ENCODE peak calls at places on chromosomes 12 and 14, in seven cellular contexts. N is cardiac muscle cell, E is IMR-90, I is ovary, M is keratinocyte, H is neuronal stem cell, F is upper lobe of right lung. T is an unnamed sample. For H3K27me3, the result is how much of the 10 kb centered on the place peaks cover.

GRCh38 chr14:102795060-102795925 is 18.0 kb downstream of the TRAF3 start:
- DNase-seq in I (peak), F (no peak), H (no peak), M (peak), E (peak), N (peak), T (peak)

GRCh38 chr14:75906680-75907280 is 75.0 kb downstream of the TGFB3 start:
- DNase-seq in E (peak), H (peak), N (peak), F (no peak), I (peak), M (no peak), T (no peak)

GRCh38 chr14:75005357-75005756 is 2.6 kb downstream of the EIF2B2 start:
- DNase-seq in I (no peak), N (no peak), F (no peak), M (no peak), H (no peak), E (no peak), T (no peak)

GRCh38 chr14:95359974-95360826 is 40.5 kb upstream of the CLMN start:
- DNase-seq in I (no peak), M (no peak), N (peak), H (peak), E (no peak), F (no peak), T (peak)

GRCh38 chr14:54312166-54312801 is 84.5 kb upstream of the CDKN3 start:
- DNase-seq in E (peak), N (peak), M (peak), F (no peak), I (no peak), H (no peak), T (no peak)

GRCh38 chr12:95134085-95134484 is 60.7 kb upstream of the NR2C1 start:
- DNase-seq in H (no peak), E (no peak), N (no peak), I (no peak), M (no peak), F (no peak), T (no peak)

GRCh38 chr12:101277443-101277842 is 2.5 kb upstream of the UTP20 start:
- DNase-seq in H (no peak), F (no peak), N (no peak), I (no peak), E (no peak), M (no peak), T (no peak)

GRCh38 chr12:22658214-22658613 is 33.2 kb downstream of the ETNK1 start:
- DNase-seq in F (no peak), N (peak), I (no peak), M (peak), H (no peak), E (peak), T (no peak)

GRCh38 chr12:19783547-19784444 is 344.5 kb downstream of the AEBP2 start:
- DNase-seq in I (no peak), E (no peak), H (no peak), N (no peak), M (no peak), F (no peak), T (peak)

GRCh38 chr14:94386085-94387031 is 2.0 kb downstream of the SERPINA1 start:
- DNase-seq in N (no peak), F (no peak), M (no peak), H (no peak), I (no peak), E (no peak), T (no peak)

GRCh38 chr14:76908834-76909233 is 82.6 kb downstream of the LRRC74A start:
- DNase-seq in N (no peak), I (no peak), E (no peak), F (no peak), H (no peak), M (no peak), T (no peak)

GRCh38 chr12:83074495-83074894 is 387.8 kb downstream of the TMTC2 start:
- DNase-seq in M (no peak), N (no peak), H (no peak), E (no peak), I (no peak), F (no peak), T (no peak)

GRCh38 chr12:15173142-15173541 is 48.1 kb downstream of the RERG start:
- DNase-seq in N (no peak), H (no peak), M (no peak), I (no peak), F (no peak), E (no peak), T (no peak)

GRCh38 chr12:98402081-98402480 is 113.3 kb upstream of the TMPO start:
- DNase-seq in I (no peak), H (no peak), N (no peak), E (peak), M (no peak), F (no peak), T (no peak)

GRCh38 chr14:31080060-31080459 is 53.9 kb upstream of the STRN3 start:
- DNase-seq in H (no peak), I (no peak), M (no peak), F (no peak), E (peak), N (no peak), T (no peak)

GRCh38 chr12:82058197-82058596 is 299.0 kb upstream of the PPFIA2 start:
- DNase-seq in I (no peak), M (no peak), E (no peak), H (no peak), F (no peak), N (no peak), T (no peak)

GRCh38 chr14:78135450-78135891 is 34.7 kb upstream of the NRXN3 start:
- DNase-seq in N (no peak), F (no peak), M (peak), E (no peak), H (no peak), I (no peak), T (no peak)

GRCh38 chr14:60651936-60652673 is 2.8 kb upstream of the SIX1 start:
- DNase-seq in M (no peak), I (no peak), H (peak), F (no peak), N (no peak), E (peak), T (no peak)

GRCh38 chr12:57433370-57433769 is 1.2 kb upstream of the INHBC start:
- DNase-seq in I (no peak), E (no peak), N (no peak), M (no peak), H (no peak), F (no peak), T (no peak)

GRCh38 chr12:112971248-112971647 is 7.1 kb upstream of the OAS2 start:
- DNase-seq in I (no peak), H (no peak), M (no peak), E (peak), F (no peak), N (peak), T (no peak)

GRCh38 chr14:55221968-55222367 is 30.6 kb upstream of the DLGAP5 start:
- DNase-seq in E (no peak), I (no peak), H (no peak), N (no peak), F (no peak), M (no peak), T (no peak)

GRCh38 chr12:52191841-52192791 is at the start of gene KRT80:
- DNase-seq in H (no peak), E (peak), I (peak), M (peak), F (peak), N (peak), T (peak)

GRCh38 chr14:98350213-98350612 is 921.8 kb downstream of the BCL11B start:
- DNase-seq in F (no peak), N (no peak), H (no peak), E (no peak), I (no peak), M (no peak), T (no peak)

GRCh38 chr14:89312937-89313336 is 104.1 kb downstream of the FOXN3 start:
- DNase-seq in F (no peak), E (no peak), N (no peak), I (no peak), H (no peak), M (no peak), T (no peak)

GRCh38 chr12:104669057-104669770 is 212.5 kb downstream of the CHST11 start:
- DNase-seq in N (peak), I (no peak), F (peak), M (peak), H (peak), E (no peak), T (peak)

GRCh38 chr14:69941768-69942742 is 62.8 kb downstream of the SMOC1 start:
- DNase-seq in F (no peak), H (no peak), N (no peak), I (no peak), E (no peak), M (no peak), T (no peak)

GRCh38 chr12:9649532-9649940 is 20.0 kb upstream of the CLEC2D start:
- DNase-seq in F (no peak), H (no peak), N (no peak), E (no peak), I (no peak), M (no peak), T (no peak)

GRCh38 chr12:123707466-123707865 is 4.7 kb upstream of the ATP6V0A2 start:
- DNase-seq in E (no peak), I (no peak), F (no peak), N (no peak), H (no peak), M (no peak), T (no peak)

GRCh38 chr14:41201721-41202120 is 405.0 kb upstream of the LRFN5 start:
- DNase-seq in N (peak), F (no peak), H (no peak), M (no peak), E (no peak), I (no peak), T (no peak)

GRCh38 chr14:91879196-91879595 is 11.9 kb upstream of the TC2N start:
- DNase-seq in I (no peak), H (no peak), N (no peak), F (no peak), M (no peak), E (no peak), T (no peak)

GRCh38 chr14:104441275-104442106 is 138.1 kb upstream of the C14orf180 start:
- DNase-seq in N (no peak), H (no peak), F (peak), I (no peak), M (no peak), E (no peak), T (no peak)

GRCh38 chr12:127822743-127823433 is 444.1 kb upstream of the TMEM132C start:
- DNase-seq in H (no peak), I (no peak), F (no peak), N (no peak), E (no peak), M (no peak), T (peak)

GRCh38 chr12:108840605-108841328 is 16.6 kb downstream of the SSH1 start:
- DNase-seq in I (no peak), E (peak), H (no peak), M (no peak), F (no peak), N (no peak), T (no peak)

GRCh38 chr14:102629700-102630365 is 37.4 kb downstream of the RCOR1 start:
- DNase-seq in M (no peak), N (peak), H (no peak), I (no peak), F (no peak), E (peak), T (no peak)

GRCh38 chr12:119229837-119230236 is 51.1 kb downstream of the HSPB8 start:
- DNase-seq in E (peak), F (no peak), N (peak), I (peak), H (peak), M (no peak), T (peak)
- H3K4me3 ChIP-seq in E (peak), F (peak), N (peak), I (no peak), H (no peak), M (no peak), T (peak)

DNA sequence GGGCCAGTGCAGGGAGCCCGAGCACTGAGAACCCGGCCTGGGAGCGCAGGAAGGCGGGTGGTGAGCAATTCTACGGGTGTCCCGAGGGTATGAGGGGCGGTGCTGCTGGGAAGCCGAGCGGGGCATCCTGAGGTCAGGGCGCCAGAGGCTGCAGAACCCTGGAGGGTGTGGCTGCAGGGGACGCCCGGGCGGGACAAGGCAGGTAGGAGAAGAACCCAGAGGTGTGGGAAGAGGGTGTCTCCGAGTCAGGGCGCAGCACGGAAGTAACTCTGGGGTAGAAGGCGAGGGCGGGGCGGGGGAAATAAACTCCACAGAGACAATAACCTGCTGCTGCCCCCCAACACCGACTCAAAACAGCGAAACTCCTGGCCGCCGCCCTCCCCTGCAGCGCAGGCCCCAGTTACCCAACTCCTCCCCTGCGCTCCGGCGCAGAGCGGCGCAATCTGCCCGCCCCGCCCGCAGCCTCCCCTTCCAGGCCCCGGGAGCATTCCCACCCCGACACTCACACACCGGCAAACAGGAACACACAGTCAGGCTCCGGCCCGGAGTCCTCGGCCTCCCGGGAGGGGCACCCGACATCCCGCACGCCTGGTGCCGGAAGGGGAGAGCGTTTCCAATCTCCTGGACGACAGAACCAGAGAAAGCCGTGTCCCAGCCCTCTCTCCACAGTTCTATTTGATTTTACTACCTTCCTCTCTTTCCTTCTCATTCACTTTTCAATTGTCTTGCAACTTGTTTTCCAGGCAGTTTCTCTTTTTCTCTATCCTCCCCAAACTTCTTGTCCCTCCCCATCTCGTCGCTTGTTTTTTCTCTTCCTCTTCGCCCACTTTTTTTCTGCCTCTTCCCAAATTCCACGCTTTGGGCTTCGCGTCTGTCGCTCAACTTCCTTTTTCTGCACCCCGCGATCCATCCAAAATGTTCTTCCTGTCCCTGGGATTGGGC is 2.4 kb downstream of the HRK start:
- DNase-seq in I (no peak), E (no peak), M (no peak), H (no peak), F (no peak), N (peak), T (no peak)
- H3K27me3 ChIP-seq in I (under half), E (half or more), M (under half), H (half or more), F (half or more), N (half or more), T (under half)

GRCh38 chr12:12872139-12872933 is 19.0 kb upstream of the GPRC5A start:
- DNase-seq in M (peak), H (no peak), E (peak), N (peak), I (no peak), F (no peak), T (no peak)

GRCh38 chr12:12872934-12873275 is 18.5 kb upstream of the GPRC5A start:
- DNase-seq in M (peak), N (no peak), E (peak), F (no peak), H (no peak), I (no peak), T (no peak)

GRCh38 chr12:12871587-12872138 is 19.7 kb upstream of the GPRC5A start:
- DNase-seq in I (no peak), N (no peak), M (no peak), H (no peak), F (no peak), E (no peak), T (no peak)

GRCh38 chr12:12877145-12877544 is 14.2 kb upstream of the GPRC5A start:
- DNase-seq in I (no peak), M (no peak), F (no peak), N (no peak), E (no peak), H (no peak), T (no peak)

GRCh38 chr12:12874014-12874413 is 17.3 kb upstream of the GPRC5A start:
- DNase-seq in H (no peak), E (no peak), F (no peak), I (no peak), M (no peak), N (no peak), T (no peak)
- H3K27ac ChIP-seq in H (no peak), E (peak), F (no peak), I (no peak), M (peak), N (peak), T (no peak)

GRCh38 chr14:67942311-67942710 is 122.7 kb downstream of the RAD51B start:
- DNase-seq in E (peak), M (no peak), I (no peak), F (no peak), H (no peak), N (peak), T (no peak)
- H3K4me3 ChIP-seq in E (no peak), M (no peak), I (no peak), F (peak), H (no peak), N (no peak), T (no peak)

DNA sequence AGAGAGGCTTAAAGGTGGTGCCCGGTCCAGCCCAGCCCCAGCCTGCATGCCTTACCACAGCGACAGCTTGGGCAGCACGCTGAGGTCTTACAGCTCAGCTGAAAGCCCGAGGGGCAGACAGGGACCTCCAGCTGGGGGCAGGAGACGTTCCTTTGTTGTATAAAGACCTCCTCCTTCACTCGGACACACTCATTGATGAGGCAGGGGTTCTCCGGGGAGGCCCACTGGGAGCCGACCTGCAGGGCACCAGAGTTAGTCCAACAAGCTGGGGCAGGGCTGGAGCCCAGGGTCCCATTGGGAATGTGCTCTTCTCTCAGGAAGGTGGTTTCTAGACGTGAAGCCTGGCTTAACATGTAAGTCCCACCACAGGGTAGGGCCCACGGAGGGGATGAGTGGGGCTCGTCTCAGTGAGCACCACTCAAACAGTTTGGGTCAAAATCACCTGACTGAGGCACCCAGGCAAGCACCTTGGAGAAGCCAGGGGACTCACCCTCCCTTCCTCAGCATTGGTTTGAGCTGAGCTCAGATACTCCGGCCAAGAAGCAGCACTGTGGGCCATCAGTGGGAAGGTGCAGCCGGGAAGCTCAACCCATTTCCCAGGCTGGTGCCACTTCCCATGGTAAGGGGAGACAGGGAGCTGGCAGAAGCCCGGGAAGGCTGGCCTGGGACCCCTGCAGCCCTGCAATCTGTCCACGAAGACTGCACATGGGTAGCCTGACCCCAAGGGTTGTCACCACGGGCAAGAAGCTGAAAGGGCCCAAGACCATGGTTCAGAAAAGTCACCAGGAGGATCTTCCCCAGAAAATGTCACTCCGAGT is 24.3 kb upstream of the ANO2 start:
- DNase-seq in M (no peak), N (no peak), I (no peak), H (no peak), E (no peak), F (no peak), T (no peak)
- H3K27me3 ChIP-seq in M (under half), N (under half), I (under half), H (under half), E (half or more), F (under half), T (under half)

GRCh38 chr12:130966443-130967030 is 12.8 kb downstream of the ADGRD1 start:
- DNase-seq in I (no peak), M (no peak), N (no peak), E (no peak), F (no peak), H (no peak), T (no peak)

GRCh38 chr12:130968611-130969010 is 14.9 kb downstream of the ADGRD1 start:
- DNase-seq in I (no peak), F (no peak), H (no peak), E (no peak), N (no peak), M (no peak), T (no peak)

GRCh38 chr12:130967631-130968030 is 13.9 kb downstream of the ADGRD1 start:
- DNase-seq in E (no peak), M (no peak), I (no peak), H (no peak), N (no peak), F (no peak), T (no peak)

GRCh38 chr12:130965214-130965613 is 11.5 kb downstream of the ADGRD1 start:
- DNase-seq in N (no peak), E (no peak), H (no peak), I (no peak), M (no peak), F (no peak), T (no peak)

GRCh38 chr12:130965668-130966067 is 12.0 kb downstream of the ADGRD1 start:
- DNase-seq in F (no peak), M (no peak), I (no peak), E (no peak), N (peak), H (no peak), T (no peak)
- H3K27ac ChIP-seq in F (no peak), M (no peak), I (no peak), E (no peak), N (no peak), H (no peak), T (no peak)

GRCh38 chr14:21101802-21102413 is 1.0 kb downstream of the TMEM253 start:
- DNase-seq in M (no peak), I (no peak), E (no peak), N (no peak), H (no peak), F (no peak), T (no peak)

GRCh38 chr14:21103710-21104447 is 3.0 kb downstream of the TMEM253 start:
- DNase-seq in M (no peak), F (peak), N (peak), I (peak), E (peak), H (peak), T (peak)

GRCh38 chr14:21100931-21101330 is at the start of gene TMEM253:
- DNase-seq in E (no peak), I (no peak), N (no peak), H (no peak), F (no peak), M (no peak), T (no peak)

GRCh38 chr14:21103165-21103709 is 2.4 kb downstream of the TMEM253 start:
- DNase-seq in F (no peak), N (no peak), E (no peak), M (no peak), H (no peak), I (no peak), T (no peak)

DNA sequence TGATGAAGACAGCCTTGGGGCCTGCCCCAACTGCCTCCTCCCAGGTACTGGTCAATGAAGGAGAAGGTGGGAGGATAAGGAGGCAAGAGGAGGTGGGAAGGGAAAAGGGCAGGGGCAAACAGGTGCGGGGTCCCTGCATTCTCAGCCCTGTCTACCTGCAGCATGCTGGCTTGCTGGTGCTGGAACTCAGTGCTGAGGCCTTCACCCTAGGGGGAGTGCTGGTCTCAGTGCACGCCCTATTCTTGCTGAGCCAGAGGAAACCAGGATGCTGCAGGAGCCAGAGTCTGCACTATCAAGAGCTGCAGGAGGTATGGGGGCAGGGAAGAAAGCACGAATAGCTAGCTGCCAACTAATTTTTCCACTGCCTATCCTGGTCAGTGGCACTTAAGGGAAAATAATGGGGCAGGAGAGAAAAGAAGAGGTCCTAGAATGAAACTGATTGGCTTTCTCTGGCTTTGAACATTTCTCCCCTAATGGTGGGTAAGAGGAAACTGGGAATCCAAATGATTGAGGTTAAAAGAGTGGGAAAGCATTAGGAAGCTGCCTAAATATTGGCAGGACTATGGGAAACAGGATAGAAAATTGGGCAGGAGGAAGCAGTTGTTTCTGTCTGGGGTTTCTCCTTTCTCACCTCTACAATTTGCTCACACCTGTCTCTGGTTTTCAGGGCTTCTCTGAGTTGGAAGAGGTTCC is 1.8 kb downstream of the TMEM253 start:
- DNase-seq in E (no peak), H (no peak), I (no peak), N (peak), M (no peak), F (no peak), T (no peak)
- H3K4me3 ChIP-seq in E (no peak), H (peak), I (no peak), N (no peak), M (peak), F (no peak), T (no peak)